ENCODE peak calls at places on chromosomes 1 and 21, in five cellular contexts. P is natural killer cell, R is prostate gland, Z is cardiac fibroblast, E is left ventricle myocardium inferior. G is an unnamed sample.

GRCh38 chr1:32998009-32998555 is 33.5 kb upstream of the RNF19B start:
- DNase-seq in P (no peak), R (no peak), Z (no peak), E (no peak), G (no peak)

GRCh38 chr1:89044970-89045695 is 19.9 kb downstream of the GBP1 start:
- DNase-seq in P (no peak), R (no peak), Z (no peak), E (no peak), G (no peak)

GRCh38 chr1:244413736-244414135 is 38.0 kb downstream of the ADSS2 start:
- DNase-seq in P (no peak), R (no peak), Z (no peak), E (no peak), G (no peak)

GRCh38 chr1:53956308-53957168 is 10.4 kb downstream of the LRRC42 start:
- DNase-seq in P (no peak), R (no peak), Z (no peak), E (no peak), G (no peak)

GRCh38 chr1:30358510-30358909 is 364.9 kb downstream of the MATN1 start:
- DNase-seq in P (no peak), R (no peak), Z (no peak), E (no peak), G (no peak)

GRCh38 chr1:28971980-28972771 is 57.8 kb downstream of the EPB41 start:
- DNase-seq in P (no peak), R (no peak), Z (peak; percentile 68), E (no peak), G (no peak)

GRCh38 chr1:212805767-212806166 is 14.1 kb downstream of the TATDN3 start:
- DNase-seq in P (no peak), R (no peak), Z (no peak), E (no peak), G (no peak)

GRCh38 chr1:213618094-213618493 is 369.7 kb upstream of the PROX1 start:
- DNase-seq in P (no peak), R (no peak), Z (no peak), E (no peak), G (no peak)

GRCh38 chr1:18944810-18945209 is 11.7 kb downstream of the IFFO2 start:
- DNase-seq in P (no peak), R (no peak), Z (no peak), E (no peak), G (no peak)

GRCh38 chr1:247647864-247648263 is 31.7 kb downstream of the OR13G1 start:
- DNase-seq in P (no peak), R (no peak), Z (no peak), E (no peak), G (no peak)

GRCh38 chr1:221793439-221794078 is 51.7 kb upstream of the DUSP10 start:
- DNase-seq in P (peak; percentile 44), R (no peak), Z (no peak), E (no peak), G (no peak)

GRCh38 chr1:75171876-75172275 is 37.7 kb downstream of the LHX8 start:
- DNase-seq in P (no peak), R (no peak), Z (no peak), E (no peak), G (no peak)

GRCh38 chr1:170929412-170929834 is 5.9 kb upstream of the MROH9 start:
- DNase-seq in P (no peak), R (no peak), Z (peak; percentile 52), E (no peak), G (no peak)

GRCh38 chr1:225670806-225671733 is 18.1 kb upstream of the ENAH start:
- DNase-seq in P (no peak), R (no peak), Z (peak; percentile 64), E (no peak), G (no peak)

GRCh38 chr1:150061632-150062101 is 5.9 kb upstream of the VPS45 start:
- DNase-seq in P (no peak), R (peak; percentile 23), Z (peak; percentile 83), E (no peak), G (no peak)

GRCh38 chr1:169814265-169814664 is 19.6 kb upstream of the METTL18 start:
- DNase-seq in P (no peak), R (no peak), Z (no peak), E (no peak), G (no peak)

GRCh38 chr1:46363121-46363520 is 22.5 kb downstream of the NSUN4 start:
- DNase-seq in P (no peak), R (no peak), Z (no peak), E (no peak), G (no peak)

GRCh38 chr21:25243809-25244208 is 363.5 kb downstream of the MRPL39 start:
- DNase-seq in P (no peak), R (no peak), Z (no peak), E (no peak), G (no peak)

GRCh38 chr1:42962641-42963377 is 4.1 kb upstream of the SLC2A1 start:
- DNase-seq in P (no peak), R (no peak), Z (no peak), E (peak; percentile 36), G (no peak)

GRCh38 chr21:41769106-41769505 is 2.3 kb upstream of the RIPK4 start:
- DNase-seq in P (no peak), R (no peak), Z (no peak), E (no peak), G (no peak)

GRCh38 chr21:41767606-41768370 is 936 bp upstream of the RIPK4 start:
- DNase-seq in P (no peak), R (no peak), Z (peak; percentile 25), E (no peak), G (no peak)

GRCh38 chr21:41769933-41770332 is 3.1 kb upstream of the RIPK4 start:
- DNase-seq in P (no peak), R (no peak), Z (no peak), E (no peak), G (no peak)

GRCh38 chr21:41769521-41769920 is 2.7 kb upstream of the RIPK4 start:
- DNase-seq in P (no peak), R (no peak), Z (no peak), E (no peak), G (no peak)

DNA sequence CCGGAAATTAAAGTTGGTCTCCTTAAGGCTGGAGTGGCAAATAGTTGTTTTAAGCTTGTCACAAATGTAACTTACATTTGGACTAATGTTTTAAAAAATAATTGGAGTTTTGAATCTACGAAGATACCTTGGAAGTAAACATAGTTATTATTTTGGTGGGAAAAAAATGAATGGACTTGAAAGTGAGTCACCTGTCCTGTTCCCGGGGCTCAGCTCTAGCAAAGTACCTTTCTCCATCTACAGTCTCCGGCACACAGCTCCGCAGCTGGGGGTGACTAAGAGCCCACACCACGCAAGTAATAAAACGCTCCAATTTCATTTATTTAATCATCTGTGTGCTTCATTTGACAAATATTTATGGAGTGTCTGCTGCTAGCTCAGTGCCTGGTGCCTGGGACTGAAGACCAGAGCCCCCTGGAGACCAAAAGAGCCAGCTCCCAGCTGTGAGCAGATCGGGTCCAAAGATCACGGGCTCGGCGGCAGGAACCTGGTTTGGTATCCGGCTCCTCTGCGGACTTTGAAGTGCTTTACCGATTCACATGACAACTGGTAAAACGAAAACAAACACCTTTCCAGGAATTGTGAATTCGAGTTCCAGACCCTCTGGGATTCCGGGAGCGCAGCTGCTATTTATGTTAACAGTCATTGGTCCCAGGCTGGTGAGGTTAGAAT is 1.7 kb upstream of the RIPK4 start:
- DNase-seq in P (no peak), R (no peak), Z (peak; percentile 61), E (no peak), G (no peak)
- TF ChIP-seq CTCF in P (no peak), R (no peak), Z (peak; percentile 39), E (no peak), G (no peak)

DNA sequence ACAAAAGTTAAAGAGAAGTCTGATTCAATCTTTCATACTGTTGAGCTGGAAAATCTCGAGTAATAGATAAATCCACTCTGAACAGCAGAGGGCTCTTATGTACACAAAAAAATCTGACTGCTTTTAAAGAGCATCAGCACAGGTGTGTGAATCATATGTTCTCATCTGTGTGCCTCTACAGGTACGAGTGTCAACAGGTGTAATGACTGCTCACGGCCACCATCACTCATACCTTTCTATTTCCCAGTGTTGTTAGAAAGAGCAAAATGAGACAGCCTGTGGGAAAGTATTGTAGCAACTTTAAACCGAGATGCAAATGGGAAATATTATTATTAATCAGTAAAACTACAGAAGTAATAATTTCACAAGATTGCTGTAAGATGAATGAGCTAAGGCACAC is 49.0 kb upstream of the SCAF4 start:
- DNase-seq in P (no peak), R (no peak), Z (no peak), E (no peak), G (no peak)
- TF ChIP-seq CTCF in P (no peak), R (peak; percentile 27), Z (no peak), E (no peak), G (no peak)

GRCh38 chr1:155094622-155094948 is 15.9 kb downstream of the EFNA3 start:
- DNase-seq in P (no peak), R (no peak), Z (no peak), E (no peak), G (no peak)
- TF ChIP-seq CTCF in P (no peak), R (no peak), Z (no peak), E (no peak), G (no peak)

GRCh38 chr1:174072546-174072945 is 50.4 kb upstream of the RC3H1 start:
- DNase-seq in P (no peak), R (no peak), Z (no peak), E (no peak), G (no peak)

GRCh38 chr1:174077755-174078490 is 55.8 kb upstream of the RC3H1 start:
- DNase-seq in P (no peak), R (no peak), Z (peak; percentile 3), E (no peak), G (no peak)

GRCh38 chr1:174070614-174071013 is 48.5 kb upstream of the RC3H1 start:
- DNase-seq in P (no peak), R (no peak), Z (no peak), E (no peak), G (no peak)

GRCh38 chr1:174075245-174075692 is 53.1 kb upstream of the RC3H1 start:
- DNase-seq in P (no peak), R (no peak), Z (peak; percentile 10), E (no peak), G (no peak)

DNA sequence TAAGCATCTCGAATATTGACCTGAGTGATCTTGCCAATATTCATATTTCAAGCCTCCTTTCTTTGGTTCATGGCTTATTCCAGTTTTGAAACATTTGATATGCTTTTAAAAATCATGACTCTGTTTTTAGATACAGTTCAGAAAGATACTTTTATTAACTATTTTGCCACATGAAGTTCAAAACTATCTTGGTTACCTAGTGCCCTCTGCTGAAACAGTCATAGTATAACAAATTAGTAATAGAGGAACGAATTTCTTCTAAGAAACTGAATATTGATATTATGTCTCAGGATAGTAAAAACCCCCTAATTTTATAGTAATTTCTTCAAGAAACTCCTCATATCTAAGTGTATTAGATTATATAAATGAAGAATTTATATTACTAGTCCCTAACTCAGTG is 52.6 kb upstream of the RC3H1 start:
- DNase-seq in P (no peak), R (no peak), Z (peak; percentile 55), E (no peak), G (no peak)
- TF ChIP-seq CTCF in P (peak; percentile 27), R (peak; percentile 20), Z (peak; percentile 30), E (peak; percentile 56), G (no peak)

DNA sequence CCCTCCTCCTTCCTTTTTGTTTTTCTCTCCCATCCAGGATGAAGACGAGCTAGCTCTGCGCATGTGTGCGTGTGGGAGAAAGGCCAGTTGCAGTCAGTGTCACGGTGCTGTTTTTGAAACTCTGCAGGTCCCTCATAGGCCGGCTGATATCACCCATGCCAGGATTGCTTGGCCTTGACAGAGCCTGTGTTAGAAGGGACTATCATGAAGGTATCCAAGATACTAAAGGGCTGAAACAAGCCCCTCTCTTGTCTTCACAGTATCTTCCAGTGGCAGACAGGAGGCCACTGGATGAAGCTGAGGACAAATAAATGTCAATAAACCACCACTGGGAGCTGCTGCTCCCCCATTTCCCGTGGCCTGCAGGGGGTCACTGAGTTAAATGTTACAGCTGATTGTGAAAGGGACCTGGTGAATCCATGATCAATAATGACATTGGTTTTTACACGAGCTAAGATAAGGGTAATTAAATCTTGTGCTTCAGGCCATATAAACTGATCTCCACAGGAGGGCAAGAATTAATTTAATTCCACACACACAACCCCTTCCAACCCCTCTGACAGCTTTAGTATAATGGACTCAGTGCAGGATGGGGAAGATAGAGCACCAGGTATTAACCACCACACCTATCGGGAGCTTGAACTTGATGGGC is 64.6 kb upstream of the TARBP1 start:
- DNase-seq in P (no peak), R (no peak), Z (no peak), E (peak; percentile 66), G (no peak)
- TF ChIP-seq CTCF in P (no peak), R (no peak), Z (no peak), E (peak; percentile 40), G (no peak)